ENCODE peak calls at places on chromosomes 16 and 17, in ten cellular contexts. U, Z, P, G, A, X, I, B, O and T are unnamed samples.

GRCh38 chr16:67017810-67018488 is 11.0 kb upstream of the CBFB start:
- DNase-seq in A (peak), X (peak), I (peak), B (no peak), O (peak), G (peak), Z (peak), P (peak), U (peak), T (no peak)

GRCh38 chr16:12060751-12061150 is 84.2 kb downstream of the SNX29 start:
- DNase-seq in O (no peak), P (peak), U (no peak), Z (no peak), A (no peak), B (no peak), X (no peak), G (no peak), I (no peak), T (no peak)

GRCh38 chr17:48873212-48873611 is 19.4 kb upstream of the ATP5MC1 start:
- DNase-seq in U (no peak), P (no peak), O (no peak), B (no peak), Z (no peak), G (no peak), A (no peak), X (peak), I (no peak), T (no peak)

GRCh38 chr17:5785343-5785742 is 201.0 kb upstream of the NLRP1 start:
- DNase-seq in B (no peak), I (no peak), A (peak), O (no peak), X (no peak), G (no peak), U (no peak), P (no peak), Z (no peak), T (no peak)

GRCh38 chr17:1762906-1763829 is 1.3 kb downstream of the SERPINF1 start:
- DNase-seq in P (no peak), U (no peak), X (no peak), A (no peak), G (no peak), I (no peak), Z (no peak), O (no peak), B (peak), T (no peak)

GRCh38 chr17:56616239-56616638 is 22.7 kb downstream of the NOG start:
- DNase-seq in U (no peak), I (no peak), G (no peak), A (no peak), B (no peak), Z (no peak), O (no peak), X (no peak), P (no peak), T (no peak)

GRCh38 chr16:66485361-66485760 is 58.3 kb downstream of the BEAN1 start:
- DNase-seq in G (no peak), Z (peak), I (no peak), U (no peak), P (no peak), X (no peak), B (no peak), A (no peak), O (no peak), T (no peak)

GRCh38 chr17:32111141-32111771 is 31.0 kb upstream of the RHOT1 start:
- DNase-seq in B (peak), I (peak), P (peak), X (peak), G (peak), A (peak), U (no peak), O (peak), Z (peak), T (peak)

GRCh38 chr17:50558955-50559614 is 1.4 kb upstream of the CACNA1G start:
- DNase-seq in G (no peak), P (no peak), Z (peak), A (peak), X (peak), B (peak), U (no peak), I (peak), O (no peak), T (no peak)

GRCh38 chr17:58279016-58279671 is 1.6 kb downstream of the MPO start:
- DNase-seq in G (no peak), O (no peak), U (no peak), Z (no peak), I (no peak), A (no peak), B (no peak), X (no peak), P (peak), T (no peak)

GRCh38 chr16:13471036-13471435 is 448.9 kb upstream of the ERCC4 start:
- DNase-seq in Z (no peak), B (no peak), U (no peak), O (no peak), G (no peak), I (no peak), X (peak), A (no peak), P (no peak), T (no peak)

GRCh38 chr17:63041722-63042121 is 75.7 kb downstream of the TANC2 start:
- DNase-seq in Z (no peak), U (no peak), G (no peak), P (no peak), O (no peak), X (no peak), I (no peak), A (no peak), B (no peak), T (no peak)

GRCh38 chr16:9000664-9001063 is 37.0 kb upstream of the USP7 start:
- DNase-seq in B (no peak), G (no peak), X (no peak), O (no peak), Z (no peak), I (no peak), U (no peak), A (no peak), P (no peak), T (no peak)

GRCh38 chr16:20866161-20866772 is 33.9 kb downstream of the DCUN1D3 start:
- DNase-seq in I (no peak), U (no peak), X (peak), G (peak), B (no peak), Z (no peak), O (no peak), A (no peak), P (peak), T (no peak)

GRCh38 chr17:52170963-52171572 is 12.6 kb upstream of the CA10 start:
- DNase-seq in B (no peak), Z (no peak), I (no peak), O (no peak), A (peak), G (peak), U (no peak), P (no peak), X (peak), T (no peak)

GRCh38 chr17:38728290-38728831 is 1.8 kb upstream of the CISD3 start:
- DNase-seq in U (peak), B (no peak), P (no peak), G (no peak), A (no peak), I (peak), O (no peak), X (no peak), Z (no peak), T (no peak)

GRCh38 chr16:80027007-80027965 is 426.7 kb upstream of the MAF start:
- DNase-seq in I (peak), G (peak), O (no peak), U (peak), P (peak), X (peak), Z (no peak), B (no peak), A (no peak), T (peak)

GRCh38 chr17:45218895-45219661 is 2.6 kb upstream of the FMNL1 start:
- DNase-seq in I (peak), X (peak), U (peak), O (peak), B (peak), Z (peak), G (peak), A (peak), P (peak), T (peak)

GRCh38 chr17:49468827-49469385 is 26.2 kb upstream of the NGFR start:
- DNase-seq in X (no peak), Z (no peak), I (no peak), P (no peak), U (no peak), G (no peak), O (no peak), B (no peak), A (no peak), T (no peak)

GRCh38 chr16:54568897-54569807 is 282.6 kb upstream of the IRX3 start:
- DNase-seq in A (no peak), Z (no peak), B (no peak), O (no peak), X (no peak), I (no peak), U (no peak), P (no peak), G (no peak), T (no peak)

GRCh38 chr16:4535627-4536108 is 2.9 kb downstream of the CDIP1 start:
- DNase-seq in O (no peak), Z (no peak), U (no peak), G (no peak), A (no peak), I (no peak), X (no peak), P (no peak), B (no peak), T (no peak)

DNA sequence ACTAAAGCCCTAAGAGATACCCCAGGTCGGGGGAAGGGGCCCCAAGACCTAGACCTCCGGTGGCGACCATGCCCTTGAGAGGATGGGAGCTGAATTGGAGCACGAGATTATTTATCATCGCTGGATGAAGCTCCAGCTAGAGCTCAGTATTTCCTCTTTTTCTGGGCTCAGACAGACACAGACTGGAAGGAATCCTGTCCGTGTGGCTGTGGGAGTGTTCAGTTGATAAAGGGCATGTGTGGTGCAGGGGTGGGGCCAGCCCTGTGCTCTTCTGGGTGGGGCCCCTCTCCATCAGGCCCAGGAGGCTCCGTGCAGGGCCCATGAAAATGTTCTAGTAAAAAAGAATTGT is 6.3 kb upstream of the CBX4 start:
- DNase-seq in Z (no peak), I (no peak), B (peak), G (no peak), A (no peak), X (no peak), O (no peak), P (no peak), U (no peak), T (no peak)
- H3K27ac ChIP-seq in Z (no peak), I (no peak), B (peak), G (peak), A (no peak), X (no peak), O (peak), P (no peak), U (no peak), T (no peak)

GRCh38 chr17:64133546-64134215 is 3.7 kb upstream of the ERN1 start:
- DNase-seq in Z (no peak), P (no peak), I (peak), O (peak), G (no peak), A (peak), B (no peak), U (no peak), X (peak), T (no peak)

GRCh38 chr17:64130559-64131001 is 636 bp upstream of the ERN1 start:
- DNase-seq in O (no peak), B (peak), Z (no peak), U (peak), P (peak), A (no peak), X (no peak), I (peak), G (no peak), T (no peak)

GRCh38 chr17:64129765-64130558 is at the start of gene ERN1:
- DNase-seq in I (peak), P (peak), G (peak), O (peak), Z (peak), X (peak), A (peak), U (peak), B (peak), T (peak)

GRCh38 chr17:64129515-64129764 is 504 bp downstream of the ERN1 start:
- DNase-seq in O (no peak), X (peak), U (no peak), B (no peak), G (no peak), P (no peak), A (no peak), Z (no peak), I (no peak), T (no peak)

DNA sequence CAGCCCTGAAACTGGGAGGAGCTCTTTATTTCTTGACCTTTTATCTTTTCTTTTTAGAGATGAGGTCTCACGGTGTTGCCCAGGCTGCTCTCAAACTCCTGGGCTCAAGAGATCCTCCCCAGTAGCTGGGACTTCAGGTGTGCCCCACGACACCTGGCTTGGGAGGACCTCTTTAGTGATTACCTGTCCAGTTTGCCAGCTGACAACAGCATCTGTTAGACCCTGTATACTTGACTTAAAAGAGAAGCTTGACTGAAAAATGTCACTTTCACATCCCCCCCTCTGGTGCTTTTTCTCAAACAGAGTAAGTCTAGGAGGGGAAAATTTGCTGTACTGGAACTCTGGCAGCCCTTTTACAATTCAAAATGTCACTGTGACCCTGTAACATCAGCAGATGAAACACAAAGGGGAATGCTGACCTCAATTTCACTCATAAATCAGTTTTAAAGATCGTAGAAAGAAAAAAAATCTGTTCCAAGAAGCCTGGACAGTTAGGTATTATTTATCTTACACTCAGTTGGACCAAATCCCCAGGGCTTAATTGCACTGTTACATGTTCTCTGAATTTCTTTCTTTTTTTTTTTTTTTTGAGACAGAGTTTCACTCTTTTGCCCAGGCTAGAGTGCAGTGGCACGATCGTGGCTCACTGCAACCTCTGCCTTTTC is 1.8 kb upstream of the ERN1 start:
- DNase-seq in X (no peak), A (no peak), O (no peak), G (no peak), Z (no peak), I (no peak), B (no peak), P (no peak), U (no peak), T (no peak)
- H3K27ac ChIP-seq in X (no peak), A (no peak), O (no peak), G (peak), Z (peak), I (peak), B (peak), P (no peak), U (no peak), T (no peak)

DNA sequence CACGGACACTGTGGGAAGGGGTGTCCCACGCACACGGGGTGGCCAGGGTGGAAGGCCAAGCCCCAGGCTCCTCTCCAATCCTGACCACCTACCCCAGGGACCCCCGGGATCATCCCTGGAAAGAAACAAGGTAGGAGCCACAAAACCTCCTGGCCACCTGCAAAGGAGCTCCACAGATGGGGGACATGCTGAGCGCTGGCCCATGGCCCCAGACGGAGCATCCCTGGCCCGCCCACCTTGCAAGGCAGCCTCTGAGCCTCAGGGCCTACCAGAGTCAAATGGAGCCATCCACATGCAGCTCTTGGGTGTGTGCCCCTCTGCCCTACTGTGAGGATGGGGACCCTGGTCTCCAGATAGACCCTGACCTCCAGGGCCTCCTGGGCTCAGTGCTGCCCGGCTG is 16.3 kb downstream of the SLC38A10 start:
- DNase-seq in Z (no peak), U (no peak), O (no peak), G (no peak), P (no peak), I (no peak), A (no peak), B (no peak), X (no peak), T (no peak)
- H3K27ac ChIP-seq in Z (no peak), U (no peak), O (no peak), G (peak), P (no peak), I (no peak), A (no peak), B (peak), X (no peak), T (no peak)

GRCh38 chr17:79050591-79050990 is 24.0 kb upstream of the ENGASE start:
- DNase-seq in X (no peak), A (no peak), Z (no peak), P (peak), B (no peak), G (no peak), O (no peak), U (no peak), I (no peak), T (no peak)

GRCh38 chr17:79047291-79047920 is 23.4 kb downstream of the C1QTNF1 start:
- DNase-seq in X (no peak), P (peak), A (no peak), Z (no peak), U (no peak), I (no peak), G (no peak), O (no peak), B (no peak), T (no peak)

GRCh38 chr17:79047923-79048825 is 24.2 kb downstream of the C1QTNF1 start:
- DNase-seq in X (no peak), G (peak), B (no peak), P (peak), U (no peak), Z (no peak), A (no peak), O (no peak), I (no peak), T (no peak)

GRCh38 chr17:79049821-79050220 is 24.8 kb upstream of the ENGASE start:
- DNase-seq in X (no peak), A (no peak), O (no peak), P (peak), G (no peak), U (no peak), I (no peak), B (no peak), Z (no peak), T (no peak)

DNA sequence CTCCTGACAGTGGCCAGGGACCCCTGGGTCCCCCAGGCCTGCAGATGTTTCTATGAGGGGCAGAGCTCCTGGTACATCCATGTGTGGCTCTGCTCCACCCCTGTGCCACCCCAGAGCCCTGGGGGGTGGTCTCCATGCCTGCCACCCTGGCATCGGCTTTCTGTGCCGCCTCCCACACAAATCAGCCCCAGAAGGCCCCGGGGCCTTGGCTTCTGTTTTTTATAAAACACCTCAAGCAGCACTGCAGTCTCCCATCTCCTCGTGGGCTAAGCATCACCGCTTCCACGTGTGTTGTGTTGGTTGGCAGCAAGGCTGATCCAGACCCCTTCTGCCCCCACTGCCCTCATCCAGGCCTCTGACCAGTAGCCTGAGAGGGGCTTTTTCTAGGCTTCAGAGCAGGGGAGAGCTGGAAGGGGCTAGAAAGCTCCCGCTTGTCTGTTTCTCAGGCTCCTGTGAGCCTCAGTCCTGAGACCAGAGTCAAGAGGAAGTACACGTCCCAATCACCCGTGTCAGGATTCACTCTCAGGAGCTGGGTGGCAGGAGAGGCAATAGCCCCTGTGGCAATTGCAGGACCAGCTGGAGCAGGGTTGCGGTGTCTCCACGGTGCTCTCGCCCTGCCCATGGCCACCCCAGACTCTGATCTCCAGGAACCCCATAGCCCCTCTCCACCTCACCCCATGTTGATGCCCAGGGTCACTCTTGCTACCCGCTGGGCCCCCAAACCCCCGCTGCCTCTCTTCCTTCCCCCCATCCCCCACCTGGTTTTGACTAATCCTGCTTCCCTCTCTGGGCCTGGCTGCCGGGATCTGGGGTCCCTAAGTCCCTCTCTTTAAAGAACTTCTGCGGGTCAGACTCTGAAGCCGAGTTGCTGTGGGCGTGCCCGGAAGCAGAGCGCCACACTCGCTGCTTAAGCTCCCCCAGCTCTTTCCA is 25.1 kb downstream of the C1QTNF1 start:
- DNase-seq in P (peak), G (no peak), O (no peak), Z (no peak), A (no peak), X (no peak), U (no peak), I (no peak), B (no peak), T (no peak)
- H3K27ac ChIP-seq in P (no peak), G (no peak), O (no peak), Z (no peak), A (no peak), X (no peak), U (no peak), I (no peak), B (no peak), T (no peak)

GRCh38 chr17:17055286-17056166 is 13.3 kb downstream of the MPRIP start:
- DNase-seq in O (no peak), X (no peak), G (peak), B (no peak), A (no peak), Z (no peak), P (peak), U (no peak), I (no peak), T (no peak)

GRCh38 chr17:17054636-17055035 is 12.4 kb downstream of the MPRIP start:
- DNase-seq in X (no peak), B (no peak), U (no peak), O (no peak), I (no peak), P (no peak), A (no peak), Z (no peak), G (peak), T (no peak)

GRCh38 chr17:17057057-17057551 is 14.8 kb downstream of the MPRIP start:
- DNase-seq in P (peak), Z (no peak), X (no peak), B (no peak), A (no peak), G (peak), U (no peak), O (no peak), I (no peak), T (no peak)

GRCh38 chr17:17058304-17058703 is 16.0 kb downstream of the MPRIP start:
- DNase-seq in U (no peak), P (peak), O (no peak), I (no peak), A (no peak), Z (no peak), G (peak), X (no peak), B (no peak), T (no peak)

GRCh38 chr17:17056167-17056562 is 13.9 kb downstream of the MPRIP start:
- DNase-seq in O (no peak), B (no peak), Z (no peak), I (no peak), G (peak), A (no peak), U (no peak), X (no peak), P (no peak), T (no peak)
- H3K27ac ChIP-seq in O (no peak), B (no peak), Z (no peak), I (no peak), G (peak), A (no peak), U (no peak), X (no peak), P (peak), T (no peak)

DNA sequence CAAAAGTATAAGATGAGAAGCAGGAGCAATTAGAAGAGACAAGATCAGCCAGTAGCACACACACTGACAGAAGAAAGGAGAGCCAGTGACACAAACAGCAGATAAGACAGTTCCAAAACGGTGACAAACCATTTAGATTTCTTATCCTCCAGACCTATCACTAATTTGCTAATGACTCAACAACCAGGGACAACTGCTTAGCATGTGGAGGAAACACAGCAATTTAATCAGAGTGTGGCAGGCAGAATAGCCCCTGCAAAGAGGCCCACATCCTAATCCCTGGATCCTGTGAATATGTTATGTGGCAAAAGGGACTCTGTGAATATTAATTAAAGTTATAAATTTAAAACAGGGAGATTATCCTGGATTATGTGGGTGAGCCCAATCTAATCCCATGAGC is 81.1 kb downstream of the CACNG1 start:
- DNase-seq in A (no peak), B (no peak), Z (no peak), I (no peak), G (no peak), U (no peak), P (no peak), O (no peak), X (peak), T (no peak)
- H3K27ac ChIP-seq in A (no peak), B (no peak), Z (no peak), I (no peak), G (no peak), U (no peak), P (no peak), O (no peak), X (no peak), T (no peak)